ENCODE peak calls at places on chromosomes 12 and 14, in eight cellular contexts. Y, H, U, A, C, D, L and J are unnamed samples.

GRCh38 chr12:117774986-117775775 is 193.6 kb downstream of the KSR2 start:
- DNase-seq in H (no peak), U (no peak), C (peak), L (no peak), D (no peak), A (no peak), Y (no peak), J (no peak)

GRCh38 chr14:100714205-100714781 is 12.4 kb upstream of the DLK1 start:
- DNase-seq in H (no peak), C (no peak), A (no peak), L (no peak), U (no peak), Y (no peak), D (no peak), J (no peak)

GRCh38 chr12:114041136-114041535 is 75.0 kb upstream of the RBM19 start:
- DNase-seq in C (no peak), H (no peak), A (no peak), D (no peak), Y (no peak), U (no peak), L (no peak), J (no peak)

GRCh38 chr14:59511916-59512530 is 27.7 kb downstream of the JKAMP start:
- DNase-seq in H (no peak), D (no peak), L (no peak), A (no peak), U (no peak), Y (peak), C (no peak), J (no peak)

GRCh38 chr12:81330480-81330879 is 252.6 kb downstream of the ACSS3 start:
- DNase-seq in L (no peak), U (no peak), D (no peak), H (no peak), Y (no peak), C (no peak), A (no peak), J (no peak)

GRCh38 chr14:67268456-67269115 is 27.4 kb downstream of the PALS1 start:
- DNase-seq in A (no peak), H (no peak), Y (peak), C (peak), D (no peak), U (no peak), L (no peak), J (no peak)

GRCh38 chr12:77189463-77189862 is 124.1 kb upstream of the E2F7 start:
- DNase-seq in C (peak), L (no peak), A (peak), D (no peak), Y (no peak), U (no peak), H (no peak), J (no peak)

GRCh38 chr12:72276212-72276865 is 4.2 kb downstream of the TRHDE start:
- DNase-seq in C (peak), Y (no peak), A (no peak), D (no peak), L (no peak), H (no peak), U (no peak), J (no peak)

GRCh38 chr14:81681466-81681865 is 147.8 kb upstream of the SEL1L start:
- DNase-seq in C (no peak), U (no peak), A (no peak), L (no peak), H (no peak), Y (no peak), D (no peak), J (no peak)

GRCh38 chr12:47803196-47803875 is 16.4 kb downstream of the HDAC7 start:
- DNase-seq in H (no peak), C (no peak), U (no peak), D (no peak), L (no peak), Y (no peak), A (no peak), J (no peak)

GRCh38 chr12:16187684-16188083 is 89.8 kb downstream of the SLC15A5 start:
- DNase-seq in L (no peak), U (no peak), H (no peak), C (no peak), A (no peak), D (no peak), Y (no peak), J (no peak)

GRCh38 chr12:117874842-117875434 is 93.9 kb downstream of the KSR2 start:
- DNase-seq in A (peak), D (peak), Y (peak), H (peak), U (peak), L (peak), C (peak), J (peak)

GRCh38 chr14:97442363-97442762 is 645.2 kb downstream of the VRK1 start:
- DNase-seq in C (no peak), Y (no peak), H (no peak), U (no peak), A (no peak), D (no peak), L (no peak), J (no peak)

GRCh38 chr12:117141097-117141898 is 42.1 kb upstream of the TESC start:
- DNase-seq in L (no peak), A (no peak), H (no peak), D (no peak), C (no peak), Y (no peak), U (no peak), J (no peak)

GRCh38 chr14:60171690-60172089 is 6.5 kb upstream of the DHRS7 start:
- DNase-seq in D (no peak), A (no peak), H (no peak), L (no peak), Y (no peak), U (no peak), C (no peak), J (no peak)

GRCh38 chr12:6873094-6874006 is at the start of gene SPSB2:
- DNase-seq in H (peak), A (peak), U (peak), D (peak), C (peak), L (peak), Y (peak), J (peak)

GRCh38 chr12:15208871-15209656 is 12.2 kb downstream of the RERG start:
- DNase-seq in H (no peak), C (peak), A (no peak), U (no peak), Y (no peak), L (no peak), D (no peak), J (no peak)

GRCh38 chr12:76883826-76884225 is 5.0 kb upstream of the CSRP2 start:
- DNase-seq in Y (no peak), A (peak), L (peak), U (no peak), H (no peak), C (peak), D (no peak), J (peak)

GRCh38 chr12:94134226-94134795 is 14.1 kb upstream of the PLXNC1 start:
- DNase-seq in A (peak), U (no peak), Y (no peak), D (no peak), C (peak), H (no peak), L (no peak), J (no peak)

GRCh38 chr12:106994579-106995220 is 7.8 kb upstream of the MTERF2 start:
- DNase-seq in Y (no peak), C (peak), L (no peak), A (no peak), U (no peak), H (no peak), D (no peak), J (no peak)

GRCh38 chr12:57240069-57240921 is 10.7 kb downstream of the STAC3 start:
- DNase-seq in H (peak), D (peak), Y (no peak), A (peak), C (peak), L (no peak), U (peak), J (no peak)

GRCh38 chr14:104226421-104227385 is 88.3 kb downstream of the KIF26A start:
- DNase-seq in H (peak), C (no peak), Y (no peak), A (no peak), L (no peak), D (no peak), U (no peak), J (no peak)

GRCh38 chr14:23366163-23366921 is 1.4 kb upstream of the EFS start:
- DNase-seq in D (peak), A (peak), L (peak), C (peak), Y (no peak), U (no peak), H (peak), J (no peak)

GRCh38 chr14:23362200-23362599 is 2.8 kb downstream of the EFS start:
- DNase-seq in L (no peak), C (peak), A (no peak), U (no peak), Y (no peak), D (no peak), H (no peak), J (no peak)

GRCh38 chr14:23365353-23366162 is 586 bp upstream of the EFS start:
- DNase-seq in D (no peak), Y (no peak), L (no peak), C (peak), U (no peak), H (no peak), A (no peak), J (no peak)

GRCh38 chr14:23364164-23364571 is 804 bp downstream of the EFS start:
- DNase-seq in D (peak), H (no peak), U (no peak), L (peak), Y (no peak), C (peak), A (no peak), J (peak)

GRCh38 chr14:23364604-23365352 is at the start of gene EFS:
- DNase-seq in D (no peak), C (peak), U (no peak), L (peak), H (no peak), Y (no peak), A (no peak), J (no peak)
- H3K27ac ChIP-seq in D (peak), C (peak), U (no peak), L (peak), H (peak), Y (no peak), A (no peak), J (peak)

DNA sequence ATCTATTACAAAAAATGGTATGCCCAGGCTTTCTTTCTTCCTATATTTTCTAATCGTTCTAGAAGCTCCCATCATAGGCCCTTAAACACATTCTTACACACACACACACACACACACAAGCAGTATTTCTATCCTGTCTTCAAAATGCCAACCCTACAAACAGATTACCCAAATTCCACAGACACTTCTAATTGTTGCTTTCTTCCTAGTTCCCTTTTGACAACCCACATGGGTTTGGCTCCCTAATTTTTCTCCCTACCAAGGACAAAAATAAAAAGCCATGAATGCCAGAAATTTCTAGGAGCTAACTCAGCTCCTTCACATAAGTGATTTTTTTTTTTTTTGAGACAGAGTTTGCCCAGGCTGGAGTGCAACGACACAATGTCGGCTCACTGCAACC is 60.3 kb upstream of the NTF3 start:
- DNase-seq in C (peak), L (no peak), H (no peak), Y (no peak), D (no peak), A (no peak), U (no peak), J (no peak)
- H3K27ac ChIP-seq in C (no peak), L (no peak), H (no peak), Y (no peak), D (no peak), A (no peak), U (no peak), J (no peak)

GRCh38 chr12:111412007-111412829 is 6.5 kb downstream of the SH2B3 start:
- DNase-seq in C (peak), H (no peak), L (no peak), Y (no peak), D (no peak), U (no peak), A (no peak), J (no peak)

GRCh38 chr12:111411187-111411764 is 5.6 kb downstream of the SH2B3 start:
- DNase-seq in U (no peak), H (no peak), A (no peak), D (no peak), C (no peak), Y (no peak), L (no peak), J (no peak)

GRCh38 chr12:111413442-111414086 is 7.8 kb downstream of the SH2B3 start:
- DNase-seq in U (no peak), H (no peak), A (peak), C (peak), Y (no peak), D (no peak), L (no peak), J (peak)

GRCh38 chr12:111414711-111415252 is 9.1 kb downstream of the SH2B3 start:
- DNase-seq in U (no peak), H (no peak), Y (no peak), D (no peak), C (no peak), A (no peak), L (no peak), J (no peak)

DNA sequence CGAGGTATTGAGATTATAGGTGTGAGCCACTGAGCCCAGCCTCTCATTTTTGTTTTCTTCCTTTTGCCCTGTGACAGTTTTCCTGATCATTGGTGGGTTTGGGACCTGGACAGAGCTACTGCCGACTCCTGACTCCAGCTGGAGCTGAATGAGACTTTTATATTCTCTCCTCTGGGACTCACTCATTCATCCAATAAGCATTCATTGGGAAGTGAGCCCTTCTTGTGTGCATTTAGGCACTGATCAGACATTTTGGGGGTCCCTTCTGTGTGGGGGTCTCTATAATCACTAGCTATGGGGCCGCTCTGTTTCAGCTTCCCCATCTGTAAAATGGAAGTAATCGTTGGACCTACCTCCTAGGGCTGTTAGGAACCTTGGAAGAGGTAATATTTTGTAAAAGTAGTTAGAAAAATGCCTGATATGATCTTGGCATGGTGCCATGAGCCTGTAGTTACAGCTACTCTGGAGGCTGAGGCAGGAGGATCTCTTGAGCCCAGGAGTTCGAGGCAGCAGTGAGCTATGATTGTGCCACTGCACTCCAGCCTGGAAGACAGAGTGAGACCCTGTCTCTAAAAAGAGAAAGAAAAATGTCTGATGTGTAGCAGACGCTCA is 7.2 kb downstream of the SH2B3 start:
- DNase-seq in L (no peak), C (no peak), D (no peak), Y (no peak), A (no peak), U (no peak), H (no peak), J (no peak)
- H3K27ac ChIP-seq in L (peak), C (peak), D (peak), Y (no peak), A (no peak), U (peak), H (peak), J (peak)

GRCh38 chr14:63614964-63615363 is 26.7 kb downstream of the WDR89 start:
- DNase-seq in U (no peak), Y (no peak), L (no peak), C (peak), A (no peak), D (no peak), H (no peak), J (no peak)
- H3K27ac ChIP-seq in U (no peak), Y (no peak), L (no peak), C (no peak), A (no peak), D (no peak), H (no peak), J (no peak)

GRCh38 chr12:3218846-3219632 is 141.9 kb downstream of the TSPAN9 start:
- DNase-seq in H (no peak), U (no peak), C (no peak), Y (no peak), A (no peak), L (no peak), D (no peak), J (no peak)

GRCh38 chr12:3216726-3217682 is 139.8 kb downstream of the TSPAN9 start:
- DNase-seq in C (peak), L (no peak), H (no peak), D (no peak), Y (no peak), U (no peak), A (peak), J (no peak)

GRCh38 chr12:3216097-3216496 is 138.9 kb downstream of the TSPAN9 start:
- DNase-seq in D (no peak), C (no peak), H (no peak), Y (no peak), U (no peak), A (no peak), L (no peak), J (no peak)

GRCh38 chr12:3217683-3218079 is 140.5 kb downstream of the TSPAN9 start:
- DNase-seq in H (no peak), D (no peak), C (no peak), A (no peak), U (no peak), L (no peak), Y (no peak), J (no peak)

GRCh38 chr12:3218150-3218845 is 141.1 kb downstream of the TSPAN9 start:
- DNase-seq in U (no peak), L (peak), D (peak), Y (no peak), A (peak), C (peak), H (peak), J (peak)
- H3K27ac ChIP-seq in U (no peak), L (peak), D (peak), Y (no peak), A (peak), C (peak), H (peak), J (peak)

GRCh38 chr14:69260246-69260978 is 454 bp downstream of the GALNT16 start:
- DNase-seq in D (no peak), H (no peak), A (peak), C (peak), L (no peak), U (no peak), Y (no peak), J (no peak)
- H3K27ac ChIP-seq in D (no peak), H (peak), A (no peak), C (no peak), L (peak), U (no peak), Y (no peak), J (no peak)

DNA sequence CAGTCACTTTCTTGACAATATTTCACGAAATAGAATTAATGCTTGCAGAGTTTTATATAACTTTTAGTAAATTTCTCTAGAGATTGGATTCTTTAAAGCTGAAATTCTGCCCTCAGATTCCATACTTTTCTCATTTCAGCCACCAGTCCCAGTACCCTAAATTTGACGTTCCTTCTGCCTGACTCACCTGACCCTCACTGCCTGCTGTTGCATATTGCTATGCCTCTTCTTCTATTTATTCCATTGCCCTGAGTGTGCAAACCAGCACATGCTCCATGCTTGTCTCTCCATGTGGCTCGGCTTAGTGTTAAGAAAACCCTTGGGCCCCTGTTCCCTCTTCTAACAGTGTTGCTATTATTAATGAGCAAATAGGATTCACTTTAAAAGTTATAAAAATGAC is 533.3 kb downstream of the LRFN5 start:
- DNase-seq in D (no peak), A (no peak), Y (no peak), C (peak), L (no peak), H (no peak), U (no peak), J (no peak)
- H3K27ac ChIP-seq in D (no peak), A (peak), Y (no peak), C (no peak), L (no peak), H (no peak), U (no peak), J (no peak)

DNA sequence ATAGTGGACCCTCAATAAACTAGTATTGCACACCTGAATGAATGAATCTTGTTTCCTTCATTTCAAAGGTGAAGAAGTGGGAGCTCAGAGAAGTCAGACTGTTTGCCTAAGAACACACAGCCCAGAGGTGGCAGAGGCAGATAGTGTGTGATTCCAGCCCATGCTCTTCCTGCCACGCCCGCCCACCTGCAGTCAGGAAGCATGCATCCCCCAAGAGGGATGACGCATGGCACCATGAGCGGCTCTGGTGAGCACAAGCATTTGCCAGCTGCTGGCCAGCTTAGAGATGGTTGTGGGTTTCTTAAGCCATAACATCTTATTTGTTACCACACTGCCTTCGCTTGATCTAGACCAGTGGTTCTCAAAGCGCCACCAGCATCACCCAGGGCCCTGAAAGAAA is 133.8 kb downstream of the RIMBP2 start:
- DNase-seq in H (no peak), Y (no peak), U (no peak), L (no peak), A (no peak), D (no peak), C (no peak), J (no peak)
- H3K27ac ChIP-seq in H (no peak), Y (no peak), U (no peak), L (no peak), A (no peak), D (no peak), C (no peak), J (no peak)

DNA sequence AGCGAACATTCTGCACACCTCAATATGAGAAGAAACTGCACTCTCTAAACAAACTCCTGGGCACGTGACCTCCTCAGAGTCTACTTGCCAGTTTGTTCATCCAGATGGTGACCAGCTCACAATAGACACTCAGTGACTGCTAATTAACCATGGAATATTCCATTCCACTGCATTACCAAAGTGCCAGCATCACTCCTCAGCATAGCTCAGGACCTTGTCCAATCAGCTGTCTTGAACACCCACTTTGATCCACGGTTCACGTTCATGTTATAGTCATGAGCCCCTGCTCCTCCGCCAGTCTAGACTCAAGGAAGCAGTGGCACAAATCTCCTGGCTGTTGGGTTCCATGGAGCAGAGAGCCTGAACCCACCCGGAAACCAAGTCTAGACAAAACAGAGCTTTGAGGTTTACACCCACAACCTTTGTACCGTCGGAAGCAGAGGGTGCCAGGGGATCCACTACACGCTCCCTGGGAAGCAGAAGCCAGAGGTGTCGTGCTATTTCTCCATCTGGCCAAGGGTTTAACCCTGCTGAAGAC is 285.3 kb downstream of the ZFP36L1 start:
- DNase-seq in A (no peak), L (no peak), Y (no peak), D (no peak), C (no peak), U (peak), H (no peak), J (no peak)
- H3K27ac ChIP-seq in A (no peak), L (peak), Y (no peak), D (no peak), C (no peak), U (peak), H (no peak), J (no peak)

GRCh38 chr12:80018119-80018518 is 81.2 kb upstream of the OTOGL start:
- DNase-seq in H (no peak), A (no peak), Y (no peak), U (no peak), C (no peak), D (no peak), L (no peak), J (no peak)
- H3K27ac ChIP-seq in H (peak), A (no peak), Y (no peak), U (no peak), C (no peak), D (no peak), L (no peak), J (no peak)